ENCODE peak calls at places on chromosomes 5 and 9, in four cellular contexts. X, J, N and L are unnamed samples.

GRCh38 chr5:91095321-91095720 is 287.8 kb downstream of the ARRDC3 start:
- DNase-seq in X (no peak), N (no peak), J (no peak), L (no peak)

GRCh38 chr5:154858972-154859950 is 834 bp downstream of the CNOT8 start:
- DNase-seq in X (no peak), N (no peak), J (no peak), L (no peak)

GRCh38 chr5:111574316-111574715 is 62.0 kb upstream of the STARD4 start:
- DNase-seq in N (no peak), J (no peak), X (no peak), L (no peak)

GRCh38 chr9:134442087-134442470 is 115.8 kb downstream of the RXRA start:
- DNase-seq in J (no peak), N (no peak), X (peak; percentile 72), L (no peak)

GRCh38 chr5:6467591-6467990 is 18.9 kb downstream of the UBE2QL1 start:
- DNase-seq in N (no peak), J (no peak), X (no peak), L (no peak)

GRCh38 chr5:145062280-145062679 is 772.9 kb downstream of the PRELID2 start:
- DNase-seq in N (no peak), J (no peak), X (no peak), L (no peak)

GRCh38 chr5:41707853-41708603 is 162.2 kb downstream of the OXCT1 start:
- DNase-seq in N (no peak), J (no peak), X (no peak), L (no peak)

GRCh38 chr5:149235841-149236240 is 35.8 kb upstream of the AFAP1L1 start:
- DNase-seq in J (no peak), X (no peak), N (no peak), L (no peak)

GRCh38 chr9:113886471-113886870 is 10.4 kb downstream of the ZNF618 start:
- DNase-seq in N (no peak), X (no peak), J (no peak), L (no peak)

GRCh38 chr5:43121565-43122484 is 1.1 kb downstream of the ZNF131 start:
- DNase-seq in X (no peak), N (no peak), J (no peak), L (peak; percentile 38)

GRCh38 chr5:67998709-67999251 is 216.8 kb upstream of the PIK3R1 start:
- DNase-seq in X (peak; percentile 84), J (no peak), N (no peak), L (peak; percentile 9)

GRCh38 chr9:137379761-137380161 is 43.2 kb downstream of the EXD3 start:
- DNase-seq in X (no peak), J (no peak), N (no peak), L (no peak)

GRCh38 chr9:34037626-34038025 is 11.1 kb downstream of the UBAP2 start:
- DNase-seq in X (no peak), N (no peak), J (no peak), L (no peak)

GRCh38 chr5:160245506-160246100 is 16.3 kb downstream of the FABP6 start:
- DNase-seq in J (no peak), N (no peak), X (no peak), L (no peak)

GRCh38 chr9:111037744-111038335 is 430 bp downstream of the LPAR1 start:
- DNase-seq in N (no peak), X (no peak), J (peak; percentile 40), L (peak; percentile 78)

GRCh38 chr5:119323630-119324000 is 32.2 kb upstream of the TNFAIP8 start:
- DNase-seq in N (no peak), X (no peak), J (no peak), L (no peak)

GRCh38 chr9:70438341-70438924 is 24.0 kb upstream of the KLF9 start:
- DNase-seq in X (no peak), J (peak; percentile 80), N (no peak), L (peak; percentile 47)

GRCh38 chr5:175620527-175620926 is 37.3 kb upstream of the HRH2 start:
- DNase-seq in N (no peak), J (no peak), X (no peak), L (no peak)

GRCh38 chr9:84557751-84558150 is 111.8 kb upstream of the NTRK2 start:
- DNase-seq in J (no peak), N (no peak), X (no peak), L (peak; percentile 9)

GRCh38 chr5:76681287-76681686 is 34.6 kb upstream of the F2R start:
- DNase-seq in X (no peak), N (no peak), J (no peak), L (no peak)

GRCh38 chr5:32278403-32278802 is 34.3 kb downstream of the MTMR12 start:
- DNase-seq in X (no peak), N (no peak), J (no peak), L (no peak)

GRCh38 chr5:142104491-142104890 is 4.1 kb upstream of the NDFIP1 start:
- DNase-seq in J (no peak), N (no peak), X (no peak), L (no peak)

GRCh38 chr5:81626524-81626923 is 124.4 kb downstream of the SSBP2 start:
- DNase-seq in N (no peak), J (no peak), X (no peak), L (no peak)

GRCh38 chr9:13857521-13857920 is 456.4 kb downstream of the NFIB start:
- DNase-seq in X (no peak), J (no peak), N (no peak), L (no peak)

GRCh38 chr5:37900692-37901091 is 60.9 kb upstream of the GDNF start:
- DNase-seq in N (no peak), J (peak; percentile 27), X (peak; percentile 84), L (peak; percentile 94)

GRCh38 chr5:103244398-103244797 is 14.2 kb upstream of the MACIR start:
- DNase-seq in X (no peak), N (no peak), J (no peak), L (no peak)

GRCh38 chr5:149221731-149222342 is 49.8 kb upstream of the AFAP1L1 start:
- DNase-seq in N (no peak), J (no peak), X (no peak), L (no peak)

DNA sequence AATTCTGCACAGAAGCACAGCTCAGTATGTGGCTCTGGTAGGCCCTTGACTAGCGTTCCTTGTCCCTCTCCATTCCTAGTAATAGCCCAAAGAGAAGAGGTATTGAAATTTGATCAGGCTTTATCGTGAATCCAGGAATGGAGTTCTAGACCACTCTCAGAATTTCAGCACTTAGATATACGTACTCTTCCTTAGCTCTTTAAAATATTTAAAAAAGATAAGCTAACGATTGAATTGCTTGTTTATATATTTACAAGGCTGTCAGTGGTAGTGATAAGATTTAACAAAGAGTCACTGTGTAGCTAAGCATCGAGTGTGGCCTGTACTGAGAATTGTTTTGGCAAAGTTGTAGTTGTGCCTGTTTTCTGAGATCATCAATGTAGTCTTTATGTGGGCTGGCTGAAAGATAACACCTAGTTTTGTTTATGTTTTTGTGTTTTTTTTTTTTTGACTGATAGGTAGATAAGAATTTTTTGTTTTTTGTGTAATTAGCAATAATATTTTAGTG is 2.5 kb downstream of the KIAA1958 start:
- DNase-seq in X (no peak), J (no peak), N (no peak), L (no peak)
- H3K4me3 ChIP-seq in X (no peak overlapping the region), J (no peak overlapping the region), N (peak overlapping the region; percentile 27), L (no peak overlapping the region)

DNA sequence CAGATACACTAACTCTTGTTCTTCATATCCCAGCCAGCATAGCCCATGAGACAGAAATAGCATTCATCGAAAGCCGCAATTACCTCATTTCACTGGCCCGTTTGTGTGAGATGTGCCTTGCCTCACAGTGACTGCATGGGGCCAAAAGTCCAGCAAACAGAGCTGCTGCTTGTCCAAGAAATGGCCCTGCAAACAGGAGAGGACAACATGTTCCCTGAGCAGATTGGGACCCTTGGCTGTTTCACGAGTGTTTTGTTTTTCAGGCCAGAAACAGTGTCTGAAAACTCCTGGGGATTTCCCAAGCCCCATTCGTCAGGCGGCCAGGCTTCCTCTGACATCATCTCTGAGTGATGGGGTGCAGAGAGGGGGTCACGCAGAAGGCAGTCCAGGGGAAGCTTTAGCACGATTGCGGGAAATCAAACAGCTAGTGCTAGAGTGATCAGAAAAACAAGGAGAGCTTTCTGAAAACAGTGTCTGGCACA is 503.6 kb upstream of the PAPPA start:
- DNase-seq in X (peak; percentile 51), J (peak; percentile 28), N (no peak), L (peak; percentile 18)
- H3K27ac ChIP-seq in X (no peak overlapping the region), J (no peak overlapping the region), N (no peak overlapping the region), L (no peak overlapping the region)

GRCh38 chr9:117783828-117784227 is 79.6 kb downstream of the TLR4 start:
- DNase-seq in J (peak; percentile 26), N (peak; percentile 67), X (no peak), L (no peak)

GRCh38 chr9:117782931-117783788 is 79.0 kb downstream of the TLR4 start:
- DNase-seq in N (peak; percentile 31), X (peak; percentile 70), J (peak; percentile 66), L (peak; percentile 32)

GRCh38 chr9:117779760-117780159 is 75.6 kb downstream of the TLR4 start:
- DNase-seq in N (no peak), J (no peak), X (no peak), L (no peak)

GRCh38 chr9:117784996-117785395 is 80.8 kb downstream of the TLR4 start:
- DNase-seq in J (no peak), X (no peak), N (no peak), L (no peak)
- TF ChIP-seq POLR2A in J (no peak), X (no peak), N (no peak), L (no peak)

GRCh38 chr9:120901704-120902103 is 24.7 kb upstream of the PHF19 start:
- DNase-seq in X (no peak), J (no peak), N (no peak), L (no peak)
- H3K4me3 ChIP-seq in X (no peak overlapping the region), J (no peak overlapping the region), N (no peak overlapping the region), L (no peak overlapping the region)

DNA sequence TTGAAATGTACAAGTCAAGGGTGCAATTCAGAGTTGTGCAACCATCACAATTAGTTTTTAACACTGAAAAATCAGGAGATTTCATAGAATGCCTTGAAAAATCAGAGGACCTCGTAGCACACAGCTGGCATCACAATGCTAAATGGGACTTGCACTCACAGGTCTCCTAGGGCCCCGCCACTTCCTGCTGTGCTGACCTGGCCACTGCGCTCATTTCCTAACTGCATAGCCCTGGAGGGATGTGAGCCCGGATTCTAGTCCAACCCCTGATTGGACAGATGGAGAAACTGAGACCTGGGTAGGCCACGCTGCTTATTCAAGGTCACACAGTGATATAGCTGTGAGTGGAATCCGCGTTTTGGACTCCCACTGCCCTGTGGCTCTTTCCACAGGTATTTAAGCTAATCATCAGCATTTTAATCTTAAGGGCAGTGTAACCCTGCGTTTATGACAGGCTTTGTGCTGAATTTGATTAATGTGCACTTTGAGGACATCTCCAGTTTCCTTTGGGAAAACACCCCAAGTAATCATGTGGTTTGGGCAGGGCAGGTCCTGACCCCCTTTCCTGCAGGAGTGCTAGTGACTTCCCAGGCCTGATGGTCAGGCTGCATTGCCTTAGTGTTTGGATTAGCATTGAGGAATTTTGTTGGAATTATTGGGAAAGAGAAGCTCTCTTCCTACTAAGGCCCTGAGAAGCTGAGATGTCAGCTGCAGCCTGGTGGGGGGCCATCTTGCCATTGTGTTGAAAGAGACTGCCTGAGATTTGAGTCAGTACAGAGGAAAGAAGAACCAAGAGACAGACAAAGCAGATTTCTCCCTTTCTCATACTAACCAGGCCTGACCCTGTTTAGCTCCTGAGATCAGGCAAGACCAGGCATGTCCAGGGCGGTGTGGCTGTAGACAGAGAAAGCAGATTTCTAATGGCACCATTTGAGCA is 36.2 kb downstream of the STC2 start:
- DNase-seq in N (peak; percentile 37), X (no peak), J (no peak), L (no peak)
- H3K27ac ChIP-seq in N (peak overlapping the region; percentile 12), X (no peak overlapping the region), J (no peak overlapping the region), L (no peak overlapping the region)